ENCODE peak calls at places on chromosome 7, in eight cellular contexts. L is GM23338; P is HCT116; C is tibial nerve; F is CD8-positive, alpha-beta T cell; Z is WERI-Rb-1; Q is spleen; U is IMR-90. D is an unnamed sample.

GRCh38 chr7:26549281-26549943 is 257.8 kb downstream of the SNX10 start:
- DNase-seq in L (no peak), C (no peak), U (no peak), P (no peak), F (no peak), Q (peak), Z (no peak), D (no peak)

GRCh38 chr7:114851406-114852025 is 70.4 kb upstream of the MDFIC start:
- DNase-seq in C (no peak), F (no peak), Z (no peak), P (no peak), U (no peak), Q (no peak), L (no peak), D (no peak)

GRCh38 chr7:15938153-15938552 is 251.7 kb upstream of the MEOX2 start:
- DNase-seq in Q (no peak), F (no peak), Z (no peak), L (no peak), P (no peak), U (peak), C (no peak), D (no peak)

GRCh38 chr7:9978111-9979064 is 995.3 kb upstream of the PHF14 start:
- DNase-seq in L (no peak), Q (no peak), F (no peak), U (no peak), C (no peak), P (no peak), Z (no peak), D (no peak)

GRCh38 chr7:157072361-157072760 is 61.9 kb upstream of the MNX1 start:
- DNase-seq in F (no peak), Z (no peak), P (no peak), Q (no peak), U (no peak), C (no peak), L (no peak), D (no peak)

GRCh38 chr7:78607099-78607498 is 808.5 kb downstream of the PHTF2 start:
- DNase-seq in C (no peak), U (no peak), L (peak), P (no peak), Z (peak), Q (no peak), F (no peak), D (no peak)

GRCh38 chr7:97731736-97732370 is at the start of gene TAC1:
- DNase-seq in L (peak), U (no peak), P (no peak), C (no peak), Z (no peak), Q (no peak), F (no peak), D (no peak)

GRCh38 chr7:116236020-116236630 is 25.8 kb downstream of the TES start:
- DNase-seq in U (peak), Q (no peak), F (peak), Z (peak), L (peak), P (no peak), C (peak), D (no peak)

GRCh38 chr7:101624246-101625000 is 4.7 kb downstream of the MYL10 start:
- DNase-seq in L (peak), Z (no peak), U (no peak), P (no peak), C (no peak), Q (no peak), F (no peak), D (no peak)

GRCh38 chr7:134350682-134351081 is 34.0 kb upstream of the SLC35B4 start:
- DNase-seq in P (no peak), F (no peak), C (no peak), L (no peak), U (no peak), Q (no peak), Z (no peak), D (no peak)

DNA sequence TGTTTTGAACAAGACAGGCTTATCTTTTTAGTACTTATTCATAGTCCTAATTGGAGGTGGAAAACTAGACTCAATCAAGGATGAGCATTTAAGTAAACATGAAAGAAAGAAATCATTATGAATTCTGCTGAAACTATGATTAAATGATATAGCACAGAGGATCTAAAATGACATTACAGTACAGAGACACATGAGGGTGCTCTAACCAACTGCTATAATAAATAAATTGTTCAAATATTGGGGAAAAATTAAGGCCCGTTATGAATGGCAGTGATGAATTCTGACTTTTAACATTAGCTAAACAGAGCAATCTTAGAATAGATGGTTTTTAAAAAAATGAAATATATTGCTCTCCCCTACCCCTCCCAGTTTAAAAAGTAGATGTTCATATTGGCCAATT is 10.3 kb downstream of the WNT2 start:
- DNase-seq in F (no peak), Z (no peak), C (no peak), P (no peak), Q (no peak), U (peak), L (no peak), D (no peak)
- TF ChIP-seq CTCF in F (no peak), Z (no peak), C (no peak), P (peak), Q (no peak), U (peak), L (peak), D (no peak)

GRCh38 chr7:142961595-142961972 is 579 bp downstream of the KEL start:
- DNase-seq in P (no peak), Z (no peak), L (no peak), C (no peak), U (no peak), F (no peak), Q (no peak), D (no peak)
- H3K27ac ChIP-seq in P (no peak), Z (peak), L (no peak), C (no peak), U (no peak), F (no peak), Q (no peak), D (no peak)

DNA sequence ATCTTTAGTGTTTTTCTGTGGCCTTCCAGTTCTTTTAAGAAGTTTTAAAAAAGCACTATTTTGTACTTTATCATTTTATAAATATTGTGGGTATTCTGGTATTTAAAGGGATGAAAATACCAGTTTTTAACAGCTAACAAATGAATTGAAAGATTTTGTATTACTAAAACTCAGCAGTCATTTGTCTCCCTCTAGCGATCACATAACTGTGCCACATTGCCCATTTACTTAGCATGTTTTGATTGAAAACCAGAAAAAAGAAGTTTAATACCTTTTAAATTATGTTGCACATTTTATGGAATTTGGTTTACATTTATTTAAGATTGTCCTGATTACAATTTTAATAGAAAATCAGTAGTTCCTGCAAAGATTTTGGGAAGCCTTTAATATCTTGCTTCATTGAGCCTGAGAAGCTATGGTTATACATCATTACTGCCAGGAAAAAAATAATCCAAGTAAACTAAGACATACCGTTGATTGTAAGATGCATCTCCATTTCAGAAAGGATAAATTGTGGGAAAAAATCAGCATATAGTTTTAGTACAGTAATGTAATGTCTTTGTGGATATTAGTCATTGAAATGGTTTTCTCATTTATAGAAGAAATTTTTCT is 34.9 kb downstream of the TAX1BP1 start:
- DNase-seq in C (no peak), P (peak), L (peak), U (peak), Z (no peak), Q (no peak), F (no peak), D (no peak)
- TF ChIP-seq CTCF in C (peak), P (peak), L (peak), U (peak), Z (no peak), Q (peak), F (peak), D (peak)

GRCh38 chr7:131076032-131076431 is 251.6 kb upstream of the MKLN1 start:
- DNase-seq in P (no peak), Q (no peak), C (no peak), L (no peak), F (no peak), U (peak), Z (no peak), D (no peak)

GRCh38 chr7:131075406-131075805 is 252.3 kb upstream of the MKLN1 start:
- DNase-seq in Q (no peak), L (no peak), Z (no peak), C (no peak), F (no peak), U (no peak), P (no peak), D (no peak)

GRCh38 chr7:131074043-131074442 is 253.6 kb upstream of the MKLN1 start:
- DNase-seq in F (no peak), Q (no peak), C (no peak), L (no peak), P (no peak), Z (no peak), U (no peak), D (no peak)

GRCh38 chr7:131072505-131073091 is 255.1 kb upstream of the MKLN1 start:
- DNase-seq in Q (no peak), L (peak), Z (no peak), U (peak), P (no peak), C (no peak), F (no peak), D (no peak)

DNA sequence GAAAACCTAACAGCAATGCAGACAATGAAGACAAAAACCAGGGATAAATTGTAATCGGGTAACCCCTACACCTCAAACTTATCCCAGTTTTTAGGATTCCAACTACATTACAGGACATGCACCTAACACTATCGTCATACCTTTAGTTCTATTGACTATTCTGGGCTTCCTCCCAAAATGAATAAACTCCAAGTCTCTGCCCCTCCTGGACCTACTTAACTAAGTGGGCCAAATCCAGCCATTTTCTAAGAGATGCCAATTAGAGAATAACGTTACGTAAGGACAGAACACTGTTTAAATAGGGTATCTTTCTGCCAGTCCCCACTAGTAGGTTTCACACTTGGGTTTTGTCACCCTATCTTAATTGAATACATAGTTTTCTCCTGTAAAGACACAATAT is 253.1 kb upstream of the MKLN1 start:
- DNase-seq in P (no peak), Z (no peak), U (no peak), F (no peak), Q (no peak), L (no peak), C (no peak), D (no peak)
- H3K27ac ChIP-seq in P (no peak), Z (no peak), U (no peak), F (no peak), Q (no peak), L (no peak), C (no peak), D (peak)

GRCh38 chr7:66296-66695 is 126.1 kb upstream of the FAM20C start:
- DNase-seq in P (no peak), F (no peak), L (no peak), Z (no peak), U (no peak), Q (no peak), C (no peak), D (no peak)

GRCh38 chr7:66741-67140 is 125.6 kb upstream of the FAM20C start:
- DNase-seq in F (no peak), Q (peak), U (no peak), Z (no peak), C (no peak), L (no peak), P (no peak), D (no peak)

GRCh38 chr7:65554-65953 is 126.8 kb upstream of the FAM20C start:
- DNase-seq in F (no peak), Q (no peak), U (peak), P (no peak), C (no peak), L (no peak), Z (peak), D (no peak)

GRCh38 chr7:68629-69028 is 123.7 kb upstream of the FAM20C start:
- DNase-seq in C (no peak), U (no peak), L (peak), F (no peak), P (no peak), Z (no peak), Q (peak), D (no peak)

DNA sequence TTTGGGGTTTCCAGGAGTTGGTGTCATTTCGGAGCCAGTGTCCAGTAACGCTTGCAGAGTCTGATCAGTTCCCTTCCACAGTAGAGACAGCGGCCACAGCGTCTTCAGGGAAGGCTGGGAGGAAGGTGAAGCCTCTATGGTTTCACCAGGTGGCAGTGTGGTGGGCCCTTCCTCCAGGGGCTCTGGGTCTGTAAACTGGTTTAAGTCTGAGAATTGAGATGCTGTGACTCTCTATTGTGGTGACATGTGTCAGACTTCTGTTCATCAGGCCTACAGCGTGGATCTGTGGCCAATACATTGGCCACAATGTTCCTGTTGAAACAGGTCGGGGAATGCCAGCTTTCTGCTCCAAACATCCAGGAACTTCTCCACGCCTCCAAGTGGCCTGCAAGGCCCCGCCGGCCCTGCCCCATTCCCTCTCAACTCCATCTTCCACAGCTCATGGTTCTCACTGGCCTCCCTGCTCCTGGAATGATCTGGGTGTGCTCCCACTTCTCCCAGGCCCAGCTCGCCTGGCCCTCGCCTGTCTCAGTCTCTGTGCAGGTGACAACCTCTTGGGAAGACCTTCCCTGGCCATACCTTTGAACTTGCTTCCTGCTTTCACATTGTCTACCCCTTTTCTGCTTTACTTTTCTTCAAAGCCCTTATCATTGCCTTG is 124.5 kb upstream of the FAM20C start:
- DNase-seq in U (peak), Z (peak), Q (peak), F (no peak), L (peak), P (no peak), C (no peak), D (no peak)
- TF ChIP-seq CTCF in U (no peak), Z (peak), Q (no peak), F (no peak), L (no peak), P (peak), C (no peak), D (no peak)

GRCh38 chr7:141361479-141361878 is 189.7 kb upstream of the AGK start:
- DNase-seq in C (no peak), L (no peak), U (no peak), Q (no peak), P (no peak), F (no peak), Z (no peak), D (no peak)
- H3K27ac ChIP-seq in C (no peak), L (no peak), U (no peak), Q (no peak), P (no peak), F (no peak), Z (no peak), D (peak)